ENCODE peak calls at places on chromosomes 13 and 19, in five cellular contexts. One of them, this sample, is unnamed.

GRCh38 chr13:60009300-60010248 is 154.2 kb downstream of the DIAPH3 start:
- DNase-seq in uterus: no peak
- DNase-seq in breast epithelium: no peak
- DNase-seq in left ventricle myocardium inferior: no peak
- DNase-seq in PC-3: no peak
- DNase-seq in this sample: no peak

GRCh38 chr13:76871332-76871945 is 14.8 kb downstream of the KCTD12 start:
- DNase-seq in uterus: no peak
- DNase-seq in breast epithelium: no peak
- DNase-seq in left ventricle myocardium inferior: no peak
- DNase-seq in PC-3: peak
- DNase-seq in this sample: no peak

GRCh38 chr19:48752511-48753365 is at the start of gene FUT1:
- DNase-seq in uterus: no peak
- DNase-seq in breast epithelium: peak
- DNase-seq in left ventricle myocardium inferior: peak
- DNase-seq in PC-3: peak
- DNase-seq in this sample: peak

GRCh38 chr19:40604647-40605200 is 3.6 kb downstream of the LTBP4 start:
- DNase-seq in uterus: peak
- DNase-seq in breast epithelium: no peak
- DNase-seq in left ventricle myocardium inferior: no peak
- DNase-seq in PC-3: peak
- DNase-seq in this sample: no peak

GRCh38 chr19:28289294-28290063 is 923.5 kb downstream of the UQCRFS1 start:
- DNase-seq in uterus: no peak
- DNase-seq in breast epithelium: no peak
- DNase-seq in left ventricle myocardium inferior: no peak
- DNase-seq in PC-3: no peak
- DNase-seq in this sample: no peak

GRCh38 chr13:57635541-57635940 is 4.0 kb downstream of the PCDH17 start:
- DNase-seq in uterus: no peak
- DNase-seq in breast epithelium: no peak
- DNase-seq in left ventricle myocardium inferior: no peak
- DNase-seq in PC-3: no peak
- DNase-seq in this sample: no peak

GRCh38 chr13:53622431-53622830 is 593.8 kb downstream of the OLFM4 start:
- DNase-seq in uterus: no peak
- DNase-seq in breast epithelium: no peak
- DNase-seq in left ventricle myocardium inferior: no peak
- DNase-seq in PC-3: no peak
- DNase-seq in this sample: no peak

GRCh38 chr19:32362318-32362691 is 16.9 kb downstream of the ZNF507 start:
- DNase-seq in uterus: no peak
- DNase-seq in breast epithelium: no peak
- DNase-seq in left ventricle myocardium inferior: no peak
- DNase-seq in PC-3: no peak
- DNase-seq in this sample: no peak

GRCh38 chr19:32397736-32398135 is 7.8 kb upstream of the DPY19L3 start:
- DNase-seq in uterus: no peak
- DNase-seq in breast epithelium: no peak
- DNase-seq in left ventricle myocardium inferior: no peak
- DNase-seq in PC-3: peak
- DNase-seq in this sample: no peak

GRCh38 chr19:8335343-8336071 is 7.6 kb downstream of the KANK3 start:
- DNase-seq in uterus: no peak
- DNase-seq in breast epithelium: no peak
- DNase-seq in left ventricle myocardium inferior: no peak
- DNase-seq in PC-3: no peak
- DNase-seq in this sample: no peak

GRCh38 chr19:8334458-8335342 is 8.4 kb downstream of the KANK3 start:
- DNase-seq in uterus: no peak
- DNase-seq in breast epithelium: no peak
- DNase-seq in left ventricle myocardium inferior: peak
- DNase-seq in PC-3: peak
- DNase-seq in this sample: no peak

GRCh38 chr19:8333771-8334457 is 9.1 kb downstream of the KANK3 start:
- DNase-seq in uterus: no peak
- DNase-seq in breast epithelium: no peak
- DNase-seq in left ventricle myocardium inferior: no peak
- DNase-seq in PC-3: no peak
- DNase-seq in this sample: no peak

GRCh38 chr19:8331263-8331840 is 10.1 kb downstream of the RPS28 start:
- DNase-seq in uterus: no peak
- DNase-seq in breast epithelium: no peak
- DNase-seq in left ventricle myocardium inferior: no peak
- DNase-seq in PC-3: no peak
- DNase-seq in this sample: no peak

DNA sequence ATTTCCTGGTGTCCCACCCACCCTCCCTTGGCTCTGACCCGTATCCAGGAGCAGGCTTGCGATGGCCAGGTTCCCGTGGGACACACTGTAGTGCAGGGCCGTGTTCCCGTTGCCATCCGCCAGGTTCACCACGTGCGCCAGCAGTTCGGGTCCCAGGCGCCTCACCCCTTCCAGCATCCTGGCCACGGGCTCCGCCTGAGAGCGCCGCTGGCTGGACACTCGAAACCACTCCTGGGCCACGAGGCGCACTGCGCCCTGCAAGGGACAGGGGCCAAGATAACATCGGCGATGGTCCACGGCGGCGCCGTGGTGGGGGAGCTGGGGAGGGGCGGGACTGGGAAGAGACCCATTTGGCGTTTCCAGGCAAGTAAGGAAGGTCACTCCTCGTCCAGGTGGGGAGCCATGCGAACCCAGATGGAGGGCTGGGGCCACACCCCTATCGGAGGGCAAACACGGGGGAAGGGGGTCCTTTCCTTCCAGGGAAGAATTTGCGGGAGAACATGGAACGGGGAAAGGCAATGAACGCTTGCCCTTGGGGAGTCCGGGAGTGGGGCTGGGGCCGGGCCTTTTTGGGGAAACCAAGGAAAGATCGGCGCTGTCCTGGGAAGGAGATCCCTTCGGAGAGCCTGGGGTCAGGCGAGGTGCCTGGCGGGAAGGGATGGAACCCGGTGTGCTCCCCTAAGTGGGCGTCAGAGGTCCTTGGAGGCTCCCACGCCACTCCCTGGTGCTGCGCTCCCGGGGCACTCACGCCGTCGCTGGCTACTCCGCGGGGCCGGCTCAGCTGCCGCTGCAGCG is 9.9 kb downstream of the KANK3 start:
- DNase-seq in uterus: no peak
- DNase-seq in breast epithelium: no peak
- DNase-seq in left ventricle myocardium inferior: peak
- DNase-seq in PC-3: no peak
- DNase-seq in this sample: no peak
- H3K4me3 ChIP-seq in uterus: no peak
- H3K4me3 ChIP-seq in breast epithelium: no peak
- H3K4me3 ChIP-seq in left ventricle myocardium inferior: peak
- H3K4me3 ChIP-seq in PC-3: peak
- H3K4me3 ChIP-seq in this sample: peak

DNA sequence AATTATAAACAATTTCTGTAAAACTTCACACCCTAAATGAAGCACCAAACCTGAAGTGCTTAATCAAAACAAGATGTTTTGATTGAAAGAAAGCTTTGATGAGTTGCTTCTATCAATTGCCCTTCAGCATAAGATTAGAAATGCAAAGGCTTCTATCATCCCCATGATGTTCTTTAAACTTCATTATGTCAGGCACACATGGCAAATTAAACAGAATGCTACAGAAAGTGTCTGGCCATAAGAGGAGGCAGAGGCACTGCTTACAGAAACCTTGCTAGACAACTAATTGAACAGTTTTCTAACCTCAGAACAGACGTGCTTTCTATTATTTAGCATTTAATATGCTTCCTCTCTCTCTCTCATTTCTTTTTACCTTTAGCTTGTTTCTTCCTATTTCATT is 228.1 kb downstream of the DCLK1 start:
- DNase-seq in uterus: no peak
- DNase-seq in breast epithelium: no peak
- DNase-seq in left ventricle myocardium inferior: no peak
- DNase-seq in PC-3: no peak
- DNase-seq in this sample: no peak
- H3K27ac ChIP-seq in uterus: no peak
- H3K27ac ChIP-seq in breast epithelium: no peak
- H3K27ac ChIP-seq in left ventricle myocardium inferior: no peak
- H3K27ac ChIP-seq in PC-3: no peak
- H3K27ac ChIP-seq in this sample: no peak

GRCh38 chr19:3222709-3223108 is 1.8 kb upstream of the CELF5 start:
- DNase-seq in uterus: no peak
- DNase-seq in breast epithelium: no peak
- DNase-seq in left ventricle myocardium inferior: no peak
- DNase-seq in PC-3: no peak
- DNase-seq in this sample: no peak

GRCh38 chr19:3220576-3220975 is 3.9 kb upstream of the CELF5 start:
- DNase-seq in uterus: no peak
- DNase-seq in breast epithelium: no peak
- DNase-seq in left ventricle myocardium inferior: no peak
- DNase-seq in PC-3: no peak
- DNase-seq in this sample: no peak

GRCh38 chr19:3227054-3227626 is 2.7 kb downstream of the CELF5 start:
- DNase-seq in uterus: no peak
- DNase-seq in breast epithelium: no peak
- DNase-seq in left ventricle myocardium inferior: no peak
- DNase-seq in PC-3: no peak
- DNase-seq in this sample: no peak

GRCh38 chr19:3225677-3226093 is 1.2 kb downstream of the CELF5 start:
- DNase-seq in uterus: no peak
- DNase-seq in breast epithelium: no peak
- DNase-seq in left ventricle myocardium inferior: no peak
- DNase-seq in PC-3: no peak
- DNase-seq in this sample: no peak

DNA sequence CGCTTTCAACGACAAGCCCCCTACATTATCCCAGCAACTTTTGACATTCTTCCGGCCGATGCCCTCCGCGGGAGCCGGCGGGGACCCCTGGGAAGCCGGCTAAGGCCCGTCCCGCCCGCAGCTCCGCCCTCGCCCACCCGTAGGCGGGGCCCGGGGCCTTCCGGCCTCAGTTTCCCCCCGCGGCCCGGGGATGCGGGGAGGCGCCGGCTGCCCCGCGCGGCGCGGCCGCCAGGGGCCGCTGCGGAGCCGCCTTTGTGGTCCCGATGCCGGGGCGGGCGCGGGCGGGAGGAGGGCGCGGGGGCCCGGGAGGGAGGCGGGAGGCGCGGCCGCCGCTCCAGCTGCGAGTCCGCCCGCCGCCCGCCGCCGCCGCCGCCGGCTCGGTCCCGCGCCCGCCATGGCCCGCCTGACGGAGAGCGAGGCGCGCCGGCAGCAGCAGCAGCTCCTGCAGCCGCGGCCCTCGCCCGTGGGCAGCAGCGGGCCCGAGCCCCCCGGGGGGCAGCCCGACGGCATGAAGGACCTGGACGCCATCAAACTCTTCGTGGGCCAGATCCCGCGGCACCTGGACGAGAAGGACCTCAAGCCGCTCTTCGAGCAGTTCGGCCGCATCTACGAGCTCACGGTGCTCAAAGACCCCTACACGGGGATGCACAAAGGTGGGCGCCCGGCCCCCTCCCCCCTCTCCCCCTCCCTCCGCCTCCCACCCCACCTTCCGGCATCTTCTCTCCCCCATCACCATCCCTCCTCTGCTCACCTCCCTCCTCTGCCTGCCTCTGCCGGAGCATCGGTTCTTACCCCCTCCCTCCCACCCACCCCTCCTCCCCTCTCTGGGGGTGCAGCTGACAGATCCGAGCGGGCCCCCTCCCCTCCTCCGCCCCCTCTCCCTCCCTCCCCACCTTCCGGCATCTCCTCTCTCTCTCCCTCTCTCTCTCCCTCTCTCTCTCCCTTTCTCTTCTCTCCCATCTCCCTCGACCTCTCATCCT is at the start of gene CELF5:
- DNase-seq in uterus: peak
- DNase-seq in breast epithelium: peak
- DNase-seq in left ventricle myocardium inferior: peak
- DNase-seq in PC-3: peak
- DNase-seq in this sample: no peak
- TF ChIP-seq CTCF in uterus: peak
- TF ChIP-seq CTCF in breast epithelium: peak
- TF ChIP-seq CTCF in left ventricle myocardium inferior: peak
- TF ChIP-seq CTCF in PC-3: no peak
- TF ChIP-seq CTCF in this sample: peak

GRCh38 chr13:113584870-113585671 is 518 bp downstream of the TFDP1 start:
- DNase-seq in uterus: peak
- DNase-seq in breast epithelium: no peak
- DNase-seq in left ventricle myocardium inferior: no peak
- DNase-seq in PC-3: peak
- DNase-seq in this sample: peak

GRCh38 chr13:113588394-113589111 is 4.0 kb downstream of the TFDP1 start:
- DNase-seq in uterus: peak
- DNase-seq in breast epithelium: no peak
- DNase-seq in left ventricle myocardium inferior: no peak
- DNase-seq in PC-3: no peak
- DNase-seq in this sample: peak

GRCh38 chr13:113585828-113586355 is 1.3 kb downstream of the TFDP1 start:
- DNase-seq in uterus: peak
- DNase-seq in breast epithelium: no peak
- DNase-seq in left ventricle myocardium inferior: no peak
- DNase-seq in PC-3: no peak
- DNase-seq in this sample: peak

GRCh38 chr13:113584205-113584869 is at the start of gene TFDP1:
- DNase-seq in uterus: peak
- DNase-seq in breast epithelium: no peak
- DNase-seq in left ventricle myocardium inferior: peak
- DNase-seq in PC-3: peak
- DNase-seq in this sample: peak

GRCh38 chr13:113586661-113587479 is 2.3 kb downstream of the TFDP1 start:
- DNase-seq in uterus: peak
- DNase-seq in breast epithelium: no peak
- DNase-seq in left ventricle myocardium inferior: no peak
- DNase-seq in PC-3: no peak
- DNase-seq in this sample: peak
- H3K4me3 ChIP-seq in uterus: no peak
- H3K4me3 ChIP-seq in breast epithelium: no peak
- H3K4me3 ChIP-seq in left ventricle myocardium inferior: no peak
- H3K4me3 ChIP-seq in PC-3: peak
- H3K4me3 ChIP-seq in this sample: no peak

DNA sequence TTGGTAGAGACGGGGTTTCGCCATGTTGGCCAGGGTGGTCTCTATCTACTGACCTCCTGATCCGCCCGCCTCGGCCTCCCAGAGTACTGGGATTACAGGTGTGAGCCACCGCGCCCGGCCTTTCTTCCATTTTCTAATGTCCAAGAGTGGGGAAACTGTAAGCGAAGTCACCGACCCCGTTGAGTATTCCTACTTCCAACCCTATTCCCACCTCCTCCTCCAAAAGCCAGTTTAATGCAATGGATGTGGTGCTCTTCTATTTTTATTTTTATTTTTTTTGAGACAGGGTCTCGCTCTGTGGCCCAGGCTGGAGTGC is 449 bp downstream of the RNU6-9 start:
- DNase-seq in uterus: no peak
- DNase-seq in breast epithelium: no peak
- DNase-seq in left ventricle myocardium inferior: no peak
- DNase-seq in PC-3: no peak
- DNase-seq in this sample: no peak
- H3K27ac ChIP-seq in uterus: peak
- H3K27ac ChIP-seq in breast epithelium: peak
- H3K27ac ChIP-seq in left ventricle myocardium inferior: peak
- H3K27ac ChIP-seq in PC-3: no peak
- H3K27ac ChIP-seq in this sample: peak

GRCh38 chr13:20711301-20712044 is 8.0 kb downstream of the IL17D start:
- DNase-seq in uterus: no peak
- DNase-seq in breast epithelium: no peak
- DNase-seq in left ventricle myocardium inferior: no peak
- DNase-seq in PC-3: no peak
- DNase-seq in this sample: peak
- TF ChIP-seq CTCF in uterus: no peak
- TF ChIP-seq CTCF in breast epithelium: no peak
- TF ChIP-seq CTCF in left ventricle myocardium inferior: no peak
- TF ChIP-seq CTCF in PC-3: no peak
- TF ChIP-seq CTCF in this sample: peak

GRCh38 chr19:10976200-10976892 is 15.5 kb downstream of the SMARCA4 start:
- DNase-seq in uterus: no peak
- DNase-seq in breast epithelium: no peak
- DNase-seq in left ventricle myocardium inferior: no peak
- DNase-seq in PC-3: no peak
- DNase-seq in this sample: no peak
- H3K4me3 ChIP-seq in uterus: no peak
- H3K4me3 ChIP-seq in breast epithelium: no peak
- H3K4me3 ChIP-seq in left ventricle myocardium inferior: peak
- H3K4me3 ChIP-seq in PC-3: no peak
- H3K4me3 ChIP-seq in this sample: no peak

This sample was measured in right atrium auricular region.